ENCODE peak calls at places on chromosomes 11 and 22, in six cellular contexts. U is endodermal cell, T is ovary, X is left ventricle myocardium inferior, L is GM23338, V is A549. E is an unnamed sample.

GRCh38 chr11:73680687-73681086 is 34.3 kb downstream of the PLEKHB1 start:
- DNase-seq in U (no peak), T (no peak), V (no peak), X (no peak), L (no peak), E (no peak)

GRCh38 chr11:112615238-112615637 is 346.0 kb upstream of the NCAM1 start:
- DNase-seq in V (no peak), T (no peak), X (no peak), L (no peak), U (no peak), E (no peak)

GRCh38 chr11:57175478-57175877 is 6.3 kb upstream of the LRRC55 start:
- DNase-seq in T (no peak), X (no peak), L (no peak), V (no peak), U (no peak), E (no peak)

GRCh38 chr11:46112961-46113617 is 8.2 kb downstream of the PHF21A start:
- DNase-seq in X (no peak), T (no peak), V (peak), U (no peak), L (peak), E (no peak)

GRCh38 chr11:2726964-2727363 is 27.2 kb upstream of the KCNQ1OT1 start:
- DNase-seq in U (no peak), L (no peak), X (no peak), V (no peak), T (no peak), E (no peak)

GRCh38 chr11:18958221-18958910 is 19.2 kb upstream of the MRGPRX1 start:
- DNase-seq in L (peak), X (no peak), U (peak), T (no peak), V (no peak), E (no peak)

GRCh38 chr11:74720596-74721478 is 10.4 kb downstream of the CHRDL2 start:
- DNase-seq in X (peak), T (peak), V (no peak), L (peak), U (peak), E (peak)

GRCh38 chr22:42693055-42693762 is 27.5 kb downstream of the A4GALT start:
- DNase-seq in L (no peak), T (no peak), V (no peak), X (no peak), U (no peak), E (no peak)

GRCh38 chr22:37792494-37792893 is 15.2 kb upstream of the GCAT start:
- DNase-seq in X (no peak), L (no peak), V (no peak), U (no peak), T (no peak), E (no peak)

GRCh38 chr22:50271519-50271970 is 1.4 kb upstream of the MAPK11 start:
- DNase-seq in U (peak), L (peak), V (peak), X (peak), T (peak), E (no peak)

GRCh38 chr11:123586568-123586967 is 67.9 kb downstream of the SCN3B start:
- DNase-seq in U (no peak), X (no peak), L (no peak), V (no peak), T (no peak), E (no peak)

GRCh38 chr11:123577081-123577598 is 77.3 kb downstream of the SCN3B start:
- DNase-seq in U (peak), V (peak), T (peak), L (peak), X (peak), E (peak)

GRCh38 chr22:17675584-17675983 is 37.0 kb downstream of the BCL2L13 start:
- DNase-seq in L (no peak), U (no peak), X (no peak), T (no peak), V (no peak), E (no peak)

GRCh38 chr22:35231585-35232084 is 25.7 kb upstream of the HMGXB4 start:
- DNase-seq in T (peak), U (peak), V (peak), X (peak), L (peak), E (peak)

GRCh38 chr11:79174045-79175008 is 266.5 kb downstream of the TENM4 start:
- DNase-seq in X (no peak), V (no peak), U (peak), T (peak), L (peak), E (no peak)

DNA sequence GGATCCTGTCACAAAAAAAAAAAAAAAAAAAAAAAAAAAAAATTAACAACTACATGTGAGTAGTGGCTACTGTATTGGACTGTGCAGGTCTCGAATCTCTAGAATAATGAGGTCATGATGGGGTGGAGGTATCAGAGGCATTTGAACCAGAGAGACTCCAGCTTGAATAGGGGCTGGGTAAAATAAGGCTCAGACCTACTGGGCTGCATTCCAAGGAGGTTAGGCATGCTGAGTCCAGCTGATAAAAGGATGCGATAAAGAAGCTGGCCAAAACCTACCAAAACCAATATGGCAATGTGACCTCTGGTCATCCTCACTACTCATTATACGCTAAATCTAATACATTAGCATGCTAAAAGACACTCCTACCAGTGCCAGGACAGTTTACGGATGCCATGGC is 5.9 kb upstream of the PACSIN3 start:
- DNase-seq in L (no peak), T (no peak), U (no peak), V (no peak), X (no peak), E (no peak)
- TF ChIP-seq CTCF in L (no peak), T (no peak), U (no peak), V (no peak), X (no peak), E (no peak)

DNA sequence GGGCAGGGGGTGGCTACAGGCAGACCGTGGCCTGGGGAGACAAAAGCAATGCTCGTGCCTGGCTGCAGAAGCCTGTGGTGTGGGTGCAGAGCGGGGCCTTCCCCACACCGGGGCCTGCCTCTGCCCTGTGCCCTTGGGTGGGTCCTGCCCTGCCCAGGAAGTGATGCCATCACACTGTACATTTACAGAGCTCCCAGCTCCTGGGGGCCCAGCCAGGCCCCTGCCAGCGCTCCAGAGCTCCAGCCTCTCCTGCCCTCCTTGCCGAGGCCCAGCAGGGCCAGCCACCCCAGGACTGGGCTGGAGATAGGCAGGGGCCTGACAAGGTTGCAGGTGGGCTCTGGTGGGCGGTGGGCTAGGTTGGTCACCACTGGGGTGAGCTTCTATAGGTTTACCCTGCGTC is 40.2 kb downstream of the MUC5B start:
- DNase-seq in U (no peak), X (no peak), T (no peak), L (no peak), V (no peak), E (no peak)
- H3K4me3 ChIP-seq in U (peak), X (peak), T (peak), L (peak), V (peak), E (peak)

GRCh38 chr11:34626393-34626792 is 5.5 kb downstream of the EHF start:
- DNase-seq in T (no peak), L (no peak), U (no peak), X (no peak), V (no peak), E (no peak)
- H3K27ac ChIP-seq in T (no peak), L (no peak), U (no peak), X (no peak), V (peak), E (no peak)

GRCh38 chr11:133064152-133064877 is 468.0 kb downstream of the OPCML start:
- DNase-seq in T (peak), V (no peak), L (peak), X (peak), U (peak), E (peak)

GRCh38 chr11:133052537-133052936 is 479.8 kb downstream of the OPCML start:
- DNase-seq in X (peak), V (no peak), U (no peak), L (no peak), T (no peak), E (no peak)

GRCh38 chr11:133058501-133058900 is 473.8 kb downstream of the OPCML start:
- DNase-seq in T (no peak), X (no peak), V (no peak), U (peak), L (peak), E (no peak)
- TF ChIP-seq CTCF in T (no peak), X (no peak), V (no peak), U (peak), L (peak), E (no peak)